ENCODE peak calls at places on chromosomes 6 and 20, in four cellular contexts. One of them, this sample, is unnamed.
A peak's percentile ranks its signal among the peaks of the same experiment; 100 is the strongest.

GRCh38 chr6:33419580-33420492 is at the start of gene SYNGAP1:
- DNase-seq in GM12878: no peak
- DNase-seq in HepG2: no peak
- DNase-seq in K562: peak; percentile 73
- DNase-seq in this sample: no peak

GRCh38 chr6:27809067-27809938 is 102.9 kb downstream of the OR2B2 start:
- DNase-seq in GM12878: no peak
- DNase-seq in HepG2: no peak
- DNase-seq in K562: no peak
- DNase-seq in this sample: no peak

GRCh38 chr6:54266400-54266923 is 41.8 kb upstream of the TINAG start:
- DNase-seq in GM12878: no peak
- DNase-seq in HepG2: no peak
- DNase-seq in K562: no peak
- DNase-seq in this sample: no peak

GRCh38 chr6:99993533-99994251 is at the start of gene MCHR2:
- DNase-seq in GM12878: no peak
- DNase-seq in HepG2: no peak
- DNase-seq in K562: no peak
- DNase-seq in this sample: no peak

GRCh38 chr20:59207742-59208357 is 44.2 kb downstream of the ZNF831 start:
- DNase-seq in GM12878: peak; percentile 2
- DNase-seq in HepG2: peak; percentile 53
- DNase-seq in K562: peak; percentile 66
- DNase-seq in this sample: peak; percentile 11

GRCh38 chr6:95091823-95092436 is 485.4 kb upstream of the MANEA start:
- DNase-seq in GM12878: no peak
- DNase-seq in HepG2: peak; percentile 41
- DNase-seq in K562: peak; percentile 28
- DNase-seq in this sample: peak; percentile 39

GRCh38 chr20:44863661-44864060 is 21.8 kb upstream of the YWHAB start:
- DNase-seq in GM12878: no peak
- DNase-seq in HepG2: no peak
- DNase-seq in K562: peak; percentile 70
- DNase-seq in this sample: no peak

GRCh38 chr20:61253264-61253639 is 1.2 kb downstream of the CDH4 start:
- DNase-seq in GM12878: no peak
- DNase-seq in HepG2: no peak
- DNase-seq in K562: no peak
- DNase-seq in this sample: no peak

GRCh38 chr6:5401845-5402738 is 140.8 kb downstream of the FARS2 start:
- DNase-seq in GM12878: no peak
- DNase-seq in HepG2: peak; percentile 19
- DNase-seq in K562: peak; percentile 49
- DNase-seq in this sample: peak; percentile 37

GRCh38 chr6:32815996-32816395 is 806 bp downstream of the HLA-DOB start:
- DNase-seq in GM12878: peak; percentile 61
- DNase-seq in HepG2: no peak
- DNase-seq in K562: no peak
- DNase-seq in this sample: no peak

GRCh38 chr6:52534966-52535390 is 41.9 kb downstream of the TRAM2 start:
- DNase-seq in GM12878: peak; percentile 33
- DNase-seq in HepG2: no peak
- DNase-seq in K562: no peak
- DNase-seq in this sample: peak; percentile 53

GRCh38 chr20:56171087-56172012 is 77.2 kb upstream of the MC3R start:
- DNase-seq in GM12878: no peak
- DNase-seq in HepG2: peak; percentile 41
- DNase-seq in K562: no peak
- DNase-seq in this sample: no peak

GRCh38 chr6:98970469-98970868 is 22.7 kb upstream of the FBXL4 start:
- DNase-seq in GM12878: no peak
- DNase-seq in HepG2: no peak
- DNase-seq in K562: no peak
- DNase-seq in this sample: no peak

GRCh38 chr6:25010917-25011625 is 75.3 kb upstream of the RIPOR2 start:
- DNase-seq in GM12878: no peak
- DNase-seq in HepG2: no peak
- DNase-seq in K562: no peak
- DNase-seq in this sample: peak; percentile 29

GRCh38 chr20:32482251-32483220 is 102.6 kb downstream of the NOL4L start:
- DNase-seq in GM12878: no peak
- DNase-seq in HepG2: no peak
- DNase-seq in K562: no peak
- DNase-seq in this sample: peak; percentile 35

GRCh38 chr6:11632231-11632630 is 94.7 kb downstream of the TMEM170B start:
- DNase-seq in GM12878: no peak
- DNase-seq in HepG2: no peak
- DNase-seq in K562: no peak
- DNase-seq in this sample: no peak

GRCh38 chr6:19356692-19357091 is 480.5 kb upstream of the ID4 start:
- DNase-seq in GM12878: no peak
- DNase-seq in HepG2: no peak
- DNase-seq in K562: no peak
- DNase-seq in this sample: no peak

DNA sequence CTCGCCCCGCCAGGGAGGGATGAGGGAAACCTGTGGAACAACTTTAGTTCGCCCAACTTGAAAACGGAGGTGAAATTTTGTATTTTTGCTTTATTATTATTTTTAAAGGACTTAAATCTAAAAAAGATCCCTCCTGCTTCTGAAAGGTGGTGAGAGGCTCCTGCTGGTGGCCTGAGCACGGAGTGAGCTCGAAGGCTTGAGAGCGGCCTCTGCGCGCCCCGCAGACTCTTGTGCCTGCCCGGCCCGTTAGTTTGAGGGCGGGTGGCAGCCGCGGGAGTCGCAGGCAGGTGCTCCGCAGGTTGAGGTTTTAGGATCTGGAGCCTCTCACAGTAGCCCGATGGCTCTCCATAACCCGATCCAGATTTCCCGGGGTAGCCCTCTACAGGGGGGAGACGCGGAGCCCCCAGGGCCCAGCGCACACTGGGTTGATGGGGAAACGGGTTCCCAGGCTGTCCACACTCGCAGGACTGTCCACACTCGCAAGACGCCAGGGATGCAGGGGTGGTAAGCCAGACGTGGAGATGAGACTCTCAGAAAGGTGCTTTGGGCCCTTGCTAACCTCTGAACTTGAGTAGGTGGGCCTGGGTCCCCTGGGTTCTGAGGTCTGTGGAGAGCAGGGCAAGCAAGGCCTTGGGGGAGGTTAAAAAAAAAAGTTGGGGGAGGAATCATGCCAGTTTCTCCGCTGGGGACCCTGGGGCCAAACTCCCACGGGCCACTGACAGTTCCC is 46.3 kb upstream of the SUPT3H start:
- DNase-seq in GM12878: no peak
- DNase-seq in HepG2: no peak
- DNase-seq in K562: no peak
- DNase-seq in this sample: no peak
- TF ChIP-seq EZH2 in GM12878: no peak
- TF ChIP-seq EZH2 in HepG2: no peak
- TF ChIP-seq EZH2 in K562: no peak
- TF ChIP-seq EZH2 in this sample: no peak

GRCh38 chr20:20139403-20139802 is 87.1 kb downstream of the CFAP61 start:
- DNase-seq in GM12878: no peak
- DNase-seq in HepG2: no peak
- DNase-seq in K562: no peak
- DNase-seq in this sample: no peak
- TF ChIP-seq MYC in GM12878: no peak
- TF ChIP-seq MYC in HepG2: no peak
- TF ChIP-seq MYC in K562: no peak
- TF ChIP-seq MYC in this sample: no peak

GRCh38 chr20:57450419-57450818 is 59.2 kb downstream of the RBM38 start:
- DNase-seq in GM12878: peak; percentile 71
- DNase-seq in HepG2: no peak
- DNase-seq in K562: peak; percentile 68
- DNase-seq in this sample: no peak
- TF ChIP-seq EZH2 in GM12878: no peak
- TF ChIP-seq EZH2 in HepG2: no peak
- TF ChIP-seq EZH2 in K562: no peak
- TF ChIP-seq EZH2 in this sample: no peak

GRCh38 chr6:148508401-148509151 is 165.9 kb downstream of the SASH1 start:
- DNase-seq in GM12878: no peak
- DNase-seq in HepG2: no peak
- DNase-seq in K562: no peak
- DNase-seq in this sample: peak; percentile 54
- TF ChIP-seq MYC in GM12878: no peak
- TF ChIP-seq MYC in HepG2: no peak
- TF ChIP-seq MYC in K562: no peak
- TF ChIP-seq MYC in this sample: no peak

DNA sequence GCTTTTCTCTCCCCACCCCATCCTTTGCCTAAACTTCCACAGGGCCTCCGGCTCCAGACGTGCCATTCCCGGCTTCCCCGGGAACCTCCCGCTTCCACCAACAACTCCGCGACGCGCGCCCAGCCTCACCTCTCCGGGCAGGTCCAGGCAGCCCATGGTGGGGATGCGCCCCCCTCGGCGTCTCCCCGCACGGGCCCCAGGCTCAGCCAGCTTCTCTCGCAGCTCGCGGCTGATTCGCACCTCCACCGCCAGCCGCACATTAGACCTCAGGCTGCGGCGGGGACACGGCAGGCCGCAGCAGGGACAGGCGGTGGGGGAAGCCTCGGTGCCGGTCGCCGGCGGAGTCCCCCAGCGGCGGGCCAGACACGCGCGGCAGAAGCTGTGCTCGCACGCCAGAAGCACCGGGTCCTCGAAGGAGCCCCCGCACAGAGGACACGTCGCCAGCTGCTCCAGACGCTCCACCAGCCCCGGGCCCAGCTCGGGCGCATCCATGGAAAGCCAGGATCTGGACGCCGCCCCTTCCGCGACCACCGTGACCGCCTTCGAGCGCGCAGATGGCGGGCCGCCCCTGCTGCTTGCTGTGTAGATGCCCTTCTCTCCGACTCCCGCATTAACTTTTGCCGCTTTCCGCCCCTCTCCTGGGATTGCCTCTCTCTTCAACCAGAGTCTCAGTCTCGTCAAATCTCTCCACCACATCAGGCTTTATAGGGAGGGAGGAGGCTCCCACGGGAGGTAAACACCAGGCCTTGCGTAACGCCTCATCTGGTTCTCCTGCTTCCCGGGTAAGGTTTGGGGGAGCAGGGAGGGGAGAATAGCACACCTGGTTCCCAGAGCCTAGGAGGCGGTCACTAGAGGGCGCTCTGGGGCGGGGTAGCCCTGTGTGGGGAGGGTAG is at the start of gene RNF39:
- DNase-seq in GM12878: no peak
- DNase-seq in HepG2: peak; percentile 55
- DNase-seq in K562: peak; percentile 40
- DNase-seq in this sample: no peak
- TF ChIP-seq EZH2 in GM12878: peak; percentile 15
- TF ChIP-seq EZH2 in HepG2: no peak
- TF ChIP-seq EZH2 in K562: no peak
- TF ChIP-seq EZH2 in this sample: peak; percentile 96

GRCh38 chr20:51321343-51322163 is 221.0 kb downstream of the NFATC2 start:
- DNase-seq in GM12878: no peak
- DNase-seq in HepG2: no peak
- DNase-seq in K562: no peak
- DNase-seq in this sample: no peak
- TF ChIP-seq MYC in GM12878: no peak
- TF ChIP-seq MYC in HepG2: no peak
- TF ChIP-seq MYC in K562: no peak
- TF ChIP-seq MYC in this sample: no peak

DNA sequence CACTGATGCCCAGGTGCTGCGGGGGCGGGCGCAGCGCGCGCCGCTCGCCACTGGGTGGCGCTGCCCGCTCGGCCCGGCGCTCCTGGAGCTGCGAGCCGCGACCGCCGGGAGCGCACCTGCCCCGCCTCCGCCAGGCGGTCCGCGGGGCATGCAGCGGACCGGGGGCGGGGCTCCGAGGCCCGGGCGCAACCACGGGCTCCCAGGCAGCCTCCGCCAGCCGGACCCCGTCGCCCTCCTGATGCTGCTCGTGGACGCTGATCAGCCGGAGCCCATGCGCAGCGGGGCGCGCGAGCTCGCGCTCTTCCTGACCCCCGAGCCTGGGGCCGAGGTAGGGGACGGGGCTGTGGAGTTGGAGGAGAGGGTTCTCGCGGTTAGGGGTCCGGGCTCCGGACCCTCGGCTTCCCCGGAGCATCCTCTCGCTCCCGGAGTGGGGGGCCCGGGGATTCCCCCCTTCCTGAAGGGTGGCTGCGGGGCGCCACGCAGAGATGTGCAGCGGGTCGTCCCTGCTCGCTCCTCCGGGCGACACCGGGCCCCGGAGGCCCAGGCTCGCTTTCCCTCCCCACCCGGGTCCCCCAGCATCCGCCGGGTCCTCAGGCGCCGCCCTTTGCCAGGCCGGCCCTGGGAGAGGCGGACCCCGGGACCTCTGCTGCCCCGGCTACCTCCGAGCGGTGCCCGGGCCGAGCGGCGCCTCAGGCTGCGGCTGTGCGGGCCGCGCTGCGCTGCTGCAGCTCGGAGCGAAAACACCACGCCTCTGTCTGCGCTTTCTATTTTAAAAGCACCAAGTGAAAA is at the start of gene BCAS4:
- DNase-seq in GM12878: no peak
- DNase-seq in HepG2: peak; percentile 76
- DNase-seq in K562: peak; percentile 85
- DNase-seq in this sample: peak; percentile 81
- TF ChIP-seq EZH2 in GM12878: no peak
- TF ChIP-seq EZH2 in HepG2: no peak
- TF ChIP-seq EZH2 in K562: no peak
- TF ChIP-seq EZH2 in this sample: no peak

GRCh38 chr6:13203145-13203544 is 125.2 kb downstream of the TBC1D7 start:
- DNase-seq in GM12878: no peak
- DNase-seq in HepG2: no peak
- DNase-seq in K562: no peak
- DNase-seq in this sample: no peak
- TF ChIP-seq MYC in GM12878: no peak
- TF ChIP-seq MYC in HepG2: no peak
- TF ChIP-seq MYC in K562: no peak
- TF ChIP-seq MYC in this sample: no peak

GRCh38 chr20:49483706-49484101 is 1.2 kb upstream of the KCNB1 start:
- DNase-seq in GM12878: no peak
- DNase-seq in HepG2: no peak
- DNase-seq in K562: no peak
- DNase-seq in this sample: no peak
- TF ChIP-seq EZH2 in GM12878: no peak
- TF ChIP-seq EZH2 in HepG2: no peak
- TF ChIP-seq EZH2 in K562: no peak
- TF ChIP-seq EZH2 in this sample: peak; percentile 64